ENCODE peak calls at places on chromosomes 6 and 20, in four cellular contexts. T is right lobe of liver, M is Peyer's patch, C is IMR-90. N is an unnamed sample. For H3K4me1, the result is how much of the 10 kb centered on the place peaks cover.

GRCh38 chr6:112511441-112511840 is 164.3 kb downstream of the RFPL4B start:
- DNase-seq in T (no peak), M (no peak), C (peak), N (no peak)

GRCh38 chr6:106141441-106142237 is 55.5 kb downstream of the PRDM1 start:
- DNase-seq in T (no peak), M (peak), C (no peak), N (no peak)

GRCh38 chr6:87824813-87825475 is 122.9 kb upstream of the AKIRIN2 start:
- DNase-seq in T (no peak), M (no peak), C (no peak), N (no peak)

GRCh38 chr6:1229301-1229700 is 82.6 kb upstream of the FOXQ1 start:
- DNase-seq in T (no peak), M (no peak), C (no peak), N (no peak)

GRCh38 chr6:156832166-156832743 is 55.1 kb downstream of the ARID1B start:
- DNase-seq in T (no peak), M (no peak), C (peak), N (peak)

GRCh38 chr6:78538002-78538401 is 329.3 kb upstream of the IRAK1BP1 start:
- DNase-seq in T (no peak), M (no peak), C (peak), N (no peak)

GRCh38 chr6:141140905-141141304 is 991.8 kb upstream of the GJE1 start:
- DNase-seq in T (no peak), M (no peak), C (no peak), N (no peak)

GRCh38 chr20:50670126-50670862 is 21.0 kb downstream of the RIPOR3 start:
- DNase-seq in T (no peak), M (no peak), C (peak), N (no peak)

GRCh38 chr6:125924169-125924568 is 32.4 kb upstream of the HINT3 start:
- DNase-seq in T (no peak), M (no peak), C (no peak), N (no peak)

GRCh38 chr20:45933231-45934045 is 1.0 kb upstream of the PCIF1 start:
- DNase-seq in T (peak), M (peak), C (peak), N (peak)

GRCh38 chr6:159043236-159043635 is 1.6 kb downstream of the TAGAP start:
- DNase-seq in T (no peak), M (no peak), C (no peak), N (no peak)

GRCh38 chr20:3616250-3616649 is 46.9 kb downstream of the GFRA4 start:
- DNase-seq in T (no peak), M (no peak), C (peak), N (peak)

GRCh38 chr6:26372308-26373144 is 7.5 kb downstream of the BTN3A2 start:
- DNase-seq in T (no peak), M (no peak), C (no peak), N (no peak)

GRCh38 chr6:14440891-14441358 is 323.4 kb downstream of the CD83 start:
- DNase-seq in T (no peak), M (no peak), C (no peak), N (no peak)

GRCh38 chr6:116101298-116101718 is 655 bp downstream of the NT5DC1 start:
- DNase-seq in T (no peak), M (peak), C (no peak), N (peak)

GRCh38 chr6:144372611-144373010 is 87.5 kb downstream of the UTRN start:
- DNase-seq in T (no peak), M (no peak), C (no peak), N (no peak)

GRCh38 chr20:1467355-1468116 is 887 bp upstream of the NSFL1C start:
- DNase-seq in T (no peak), M (peak), C (no peak), N (no peak)

GRCh38 chr6:14743465-14744211 is 502.2 kb upstream of the JARID2 start:
- DNase-seq in T (no peak), M (no peak), C (peak), N (no peak)

GRCh38 chr6:114327074-114327473 is 15.7 kb downstream of the HS3ST5 start:
- DNase-seq in T (no peak), M (no peak), C (no peak), N (no peak)

GRCh38 chr6:73248192-73248898 is 14.7 kb downstream of the KHDC1 start:
- DNase-seq in T (no peak), M (no peak), C (no peak), N (no peak)

GRCh38 chr6:3328145-3328544 is 69.4 kb downstream of the PSMG4 start:
- DNase-seq in T (no peak), M (no peak), C (peak), N (no peak)

GRCh38 chr20:32945710-32946221 is 58.5 kb downstream of the SUN5 start:
- DNase-seq in T (no peak), M (no peak), C (peak), N (no peak)

GRCh38 chr6:121657972-121658371 is 222.5 kb downstream of the GJA1 start:
- DNase-seq in T (no peak), M (no peak), C (no peak), N (no peak)

GRCh38 chr6:118985123-118985830 is 50.3 kb upstream of the MCM9 start:
- DNase-seq in T (no peak), M (no peak), C (no peak), N (no peak)

GRCh38 chr20:53738039-53738944 is 144.7 kb upstream of the ZNF217 start:
- DNase-seq in T (peak), M (peak), C (peak), N (peak)
- TF ChIP-seq POLR2A in T (peak), M (peak), C (peak), N (peak)

DNA sequence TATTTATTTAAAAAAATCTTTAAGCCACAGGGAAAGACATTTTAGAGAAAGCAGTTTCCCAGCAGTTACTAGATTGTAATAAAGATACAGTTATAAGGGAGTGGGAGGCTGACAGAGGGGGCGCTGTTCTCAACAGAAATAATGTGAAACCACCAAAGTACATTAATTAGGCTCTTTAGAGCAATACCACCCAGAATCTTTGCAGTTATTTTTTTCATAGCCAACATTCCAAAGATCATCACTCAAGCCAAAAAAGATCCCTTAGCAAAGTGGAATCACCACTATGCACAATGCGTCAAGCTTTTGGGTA is 331.3 kb upstream of the DEFB112 start:
- DNase-seq in T (no peak), M (no peak), C (no peak), N (no peak)
- H3K4me1 ChIP-seq in T (under half), M (under half), C (under half), N (under half)

GRCh38 chr20:57471496-57472210 is 53.3 kb downstream of the CTCFL start:
- DNase-seq in T (no peak), M (no peak), C (no peak), N (no peak)

GRCh38 chr20:57474816-57475215 is 50.1 kb downstream of the CTCFL start:
- DNase-seq in T (peak), M (no peak), C (no peak), N (no peak)

GRCh38 chr20:57475388-57476072 is 49.4 kb downstream of the CTCFL start:
- DNase-seq in T (peak), M (no peak), C (no peak), N (no peak)

GRCh38 chr20:57474191-57474590 is 50.7 kb downstream of the CTCFL start:
- DNase-seq in T (no peak), M (no peak), C (no peak), N (no peak)

DNA sequence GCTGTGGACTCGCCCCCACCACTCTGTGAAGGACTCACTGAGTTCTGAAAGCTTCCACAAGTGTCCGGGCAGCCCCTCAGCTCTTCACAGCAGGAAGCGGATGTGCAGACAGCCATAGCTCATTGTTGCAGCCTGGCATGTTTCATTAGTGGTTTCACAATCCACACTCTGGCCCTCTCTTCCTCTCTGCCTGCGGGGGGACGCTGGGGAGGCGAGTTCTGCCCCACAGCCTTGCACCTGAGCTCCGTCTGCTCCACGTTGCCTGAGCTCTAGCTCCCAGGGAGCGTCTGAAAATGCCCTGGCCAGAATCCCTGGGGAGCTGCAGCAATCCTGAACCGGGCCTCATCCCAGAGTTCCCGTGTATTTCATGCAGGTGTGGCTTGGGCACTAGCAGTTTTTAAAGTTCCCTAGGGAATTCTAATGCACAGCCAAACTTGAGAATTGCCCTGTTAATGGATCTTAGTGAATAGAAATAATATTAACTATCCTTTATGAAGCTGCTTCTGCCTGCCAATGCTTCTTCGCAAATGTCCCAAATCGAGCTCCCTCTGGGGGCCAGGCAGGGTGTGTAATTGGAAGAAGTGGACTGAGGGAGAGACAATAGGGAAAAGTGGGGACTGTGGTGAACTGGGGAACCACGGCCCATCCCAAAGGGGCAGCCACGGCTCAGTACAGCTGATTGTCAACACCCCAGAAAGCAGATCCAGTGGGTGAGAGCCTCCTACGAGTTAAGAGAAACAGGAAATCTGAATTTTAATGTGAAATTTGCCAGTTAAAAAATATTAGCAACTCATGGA is 51.5 kb downstream of the CTCFL start:
- DNase-seq in T (peak), M (peak), C (no peak), N (peak)
- TF ChIP-seq CTCF in T (peak), M (no peak), C (no peak), N (no peak)

DNA sequence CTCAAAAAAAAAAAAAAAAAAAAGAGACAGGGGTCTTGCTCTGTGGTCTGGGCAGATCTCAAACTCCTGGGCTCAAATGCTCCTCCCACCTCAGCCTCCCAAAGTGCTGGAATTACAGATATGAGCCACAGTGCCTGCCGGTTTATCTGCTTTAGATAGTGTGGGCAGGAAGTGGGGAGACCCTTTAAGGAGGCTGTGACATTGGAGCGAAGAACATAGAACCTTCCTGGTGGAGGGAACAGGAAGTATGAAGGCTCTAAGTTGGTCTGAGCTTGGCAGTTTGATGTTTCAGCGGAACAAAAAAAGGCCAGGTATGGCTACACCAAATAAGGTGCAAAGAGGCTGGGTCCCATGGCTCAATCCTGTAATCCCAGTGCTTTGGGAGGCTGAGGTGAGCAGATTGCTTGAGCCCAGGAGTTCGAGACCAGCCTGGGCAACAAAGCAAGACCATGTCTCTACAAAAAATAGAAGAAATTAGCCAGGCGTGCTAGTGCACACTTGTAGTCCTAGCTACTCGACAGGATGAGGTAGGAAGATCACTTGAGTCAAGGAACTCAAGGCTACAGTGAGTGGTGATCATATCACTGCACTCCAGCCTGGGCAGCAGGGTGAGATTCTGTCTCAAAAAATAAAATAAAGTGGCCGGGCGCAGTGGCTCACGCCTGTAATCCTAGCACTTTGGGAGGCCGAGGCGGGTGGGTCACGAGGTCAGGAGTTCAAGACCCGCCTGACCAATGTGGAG is 8.7 kb upstream of the ZMYND8 start:
- DNase-seq in T (no peak), M (no peak), C (no peak), N (no peak)
- TF ChIP-seq POLR2A in T (no peak), M (no peak), C (no peak), N (no peak)

GRCh38 chr6:79804732-79805131 is 142.6 kb downstream of the ELOVL4 start:
- DNase-seq in T (no peak), M (no peak), C (no peak), N (no peak)
- H3K4me1 ChIP-seq in T (under half), M (under half), C (under half), N (under half)

DNA sequence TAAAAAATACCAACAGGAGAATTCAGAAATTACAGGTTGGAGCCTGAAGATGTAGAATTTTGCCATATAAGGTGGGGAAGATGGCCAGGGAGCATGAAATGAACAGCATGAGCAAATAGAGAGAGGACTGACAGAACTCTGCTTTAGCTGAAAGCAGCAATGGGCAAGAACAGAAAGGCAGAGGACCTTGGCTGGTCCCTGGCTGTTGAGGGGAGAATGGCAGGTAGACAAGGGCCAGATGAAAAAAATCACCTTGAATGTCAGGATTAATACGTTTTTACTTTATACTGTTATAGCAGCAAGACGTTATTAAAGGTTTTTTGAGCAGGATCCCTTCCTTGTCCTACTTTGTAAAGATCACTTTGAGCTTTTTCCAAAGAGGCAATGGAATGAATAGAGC is 991 bp downstream of the PPIL1 start:
- DNase-seq in T (no peak), M (no peak), C (no peak), N (no peak)
- TF ChIP-seq CTCF in T (no peak), M (no peak), C (no peak), N (no peak)

GRCh38 chr6:138773177-138774091 is at the start of gene CCDC28A:
- DNase-seq in T (peak), M (peak), C (peak), N (peak)
- TF ChIP-seq POLR2A in T (no peak), M (peak), C (peak), N (peak)

DNA sequence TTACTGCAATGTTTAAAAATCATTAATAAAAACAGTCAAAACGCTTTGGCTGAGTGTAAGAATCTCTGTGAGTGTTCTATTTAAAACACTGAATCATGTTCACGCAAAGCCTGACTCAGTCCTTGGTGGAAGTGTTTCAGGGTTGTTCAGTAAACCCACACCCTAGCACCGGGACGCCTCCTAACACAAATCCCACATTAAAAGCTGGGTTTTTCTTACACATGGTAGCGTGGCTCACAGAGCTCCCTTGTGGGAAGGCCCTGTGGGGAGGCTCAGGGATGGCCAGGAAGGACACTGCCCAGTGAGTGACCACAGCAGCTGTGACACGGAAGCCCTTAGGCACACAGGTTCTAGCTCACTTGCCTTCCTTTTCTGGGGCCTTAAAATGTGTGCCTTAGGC is 80.2 kb downstream of the GMPR start:
- DNase-seq in T (no peak), M (no peak), C (peak), N (no peak)
- H3K4me1 ChIP-seq in T (under half), M (under half), C (under half), N (under half)

GRCh38 chr6:39906318-39906761 is 27.9 kb downstream of the MOCS1 start:
- DNase-seq in T (peak), M (no peak), C (no peak), N (no peak)
- TF ChIP-seq CTCF in T (no peak), M (no peak), C (no peak), N (no peak)